ENCODE peak calls at places on chromosome 17, in six cellular contexts. X, R, S, B, K and Z are unnamed samples. For H3K27me3, the result is how much of the 10 kb centered on the place peaks cover.

GRCh38 chr17:5618511-5618910 is 34.2 kb upstream of the NLRP1 start:
- DNase-seq in X (no peak), R (peak), S (no peak), B (no peak), K (no peak), Z (no peak)

GRCh38 chr17:78019976-78020716 is 61.6 kb downstream of the TNRC6C start:
- DNase-seq in X (no peak), R (no peak), S (no peak), B (no peak), K (no peak), Z (no peak)

GRCh38 chr17:44995602-44996001 is 27.5 kb upstream of the C1QL1 start:
- DNase-seq in X (no peak), R (no peak), S (no peak), B (no peak), K (no peak), Z (no peak)

GRCh38 chr17:81342700-81343070 is 47.6 kb upstream of the SLC38A10 start:
- DNase-seq in X (no peak), R (no peak), S (no peak), B (peak), K (peak), Z (peak)

GRCh38 chr17:78748048-78748729 is 33.9 kb downstream of the CYTH1 start:
- DNase-seq in X (no peak), R (no peak), S (no peak), B (no peak), K (no peak), Z (no peak)

GRCh38 chr17:1120596-1121441 is 59.0 kb downstream of the ABR start:
- DNase-seq in X (no peak), R (no peak), S (no peak), B (peak), K (no peak), Z (no peak)

GRCh38 chr17:880871-881269 is 98.7 kb downstream of the NXN start:
- DNase-seq in X (no peak), R (no peak), S (no peak), B (no peak), K (no peak), Z (no peak)

GRCh38 chr17:50423553-50424159 is 2.4 kb upstream of the ACSF2 start:
- DNase-seq in X (peak), R (peak), S (peak), B (no peak), K (no peak), Z (peak)

GRCh38 chr17:28485049-28485448 is 11.6 kb downstream of the SLC13A2 start:
- DNase-seq in X (no peak), R (no peak), S (no peak), B (no peak), K (no peak), Z (no peak)

GRCh38 chr17:44775136-44775837 is 16.5 kb downstream of the ADAM11 start:
- DNase-seq in X (no peak), R (peak), S (peak), B (peak), K (peak), Z (peak)

GRCh38 chr17:10182785-10183184 is 15.6 kb downstream of the GAS7 start:
- DNase-seq in X (no peak), R (no peak), S (no peak), B (no peak), K (no peak), Z (no peak)

GRCh38 chr17:61492759-61493526 is 40.7 kb downstream of the TBX4 start:
- DNase-seq in X (no peak), R (no peak), S (no peak), B (no peak), K (no peak), Z (no peak)

GRCh38 chr17:27596106-27596505 is 34.9 kb upstream of the LGALS9 start:
- DNase-seq in X (no peak), R (no peak), S (no peak), B (no peak), K (no peak), Z (no peak)

GRCh38 chr17:55005520-55005919 is 37.0 kb downstream of the STXBP4 start:
- DNase-seq in X (no peak), R (peak), S (peak), B (peak), K (no peak), Z (peak)

GRCh38 chr17:49521521-49522185 is 26.6 kb downstream of the NGFR start:
- DNase-seq in X (no peak), R (no peak), S (no peak), B (no peak), K (peak), Z (no peak)

GRCh38 chr17:72122002-72122310 is 1.1 kb downstream of the SOX9 start:
- DNase-seq in X (no peak), R (no peak), S (no peak), B (no peak), K (no peak), Z (no peak)

GRCh38 chr17:27352481-27353460 is 58.9 kb downstream of the WSB1 start:
- DNase-seq in X (no peak), R (peak), S (no peak), B (peak), K (no peak), Z (no peak)

GRCh38 chr17:64778102-64778366 is 115.9 kb upstream of the SMURF2 start:
- DNase-seq in X (no peak), R (no peak), S (no peak), B (no peak), K (no peak), Z (no peak)

GRCh38 chr17:64778367-64779290 is 116.5 kb upstream of the SMURF2 start:
- DNase-seq in X (no peak), R (no peak), S (no peak), B (peak), K (peak), Z (peak)

GRCh38 chr17:64781013-64781392 is 118.9 kb upstream of the SMURF2 start:
- DNase-seq in X (peak), R (no peak), S (no peak), B (peak), K (peak), Z (peak)

GRCh38 chr17:64780096-64781012 is 118.2 kb upstream of the SMURF2 start:
- DNase-seq in X (peak), R (peak), S (peak), B (peak), K (peak), Z (peak)

DNA sequence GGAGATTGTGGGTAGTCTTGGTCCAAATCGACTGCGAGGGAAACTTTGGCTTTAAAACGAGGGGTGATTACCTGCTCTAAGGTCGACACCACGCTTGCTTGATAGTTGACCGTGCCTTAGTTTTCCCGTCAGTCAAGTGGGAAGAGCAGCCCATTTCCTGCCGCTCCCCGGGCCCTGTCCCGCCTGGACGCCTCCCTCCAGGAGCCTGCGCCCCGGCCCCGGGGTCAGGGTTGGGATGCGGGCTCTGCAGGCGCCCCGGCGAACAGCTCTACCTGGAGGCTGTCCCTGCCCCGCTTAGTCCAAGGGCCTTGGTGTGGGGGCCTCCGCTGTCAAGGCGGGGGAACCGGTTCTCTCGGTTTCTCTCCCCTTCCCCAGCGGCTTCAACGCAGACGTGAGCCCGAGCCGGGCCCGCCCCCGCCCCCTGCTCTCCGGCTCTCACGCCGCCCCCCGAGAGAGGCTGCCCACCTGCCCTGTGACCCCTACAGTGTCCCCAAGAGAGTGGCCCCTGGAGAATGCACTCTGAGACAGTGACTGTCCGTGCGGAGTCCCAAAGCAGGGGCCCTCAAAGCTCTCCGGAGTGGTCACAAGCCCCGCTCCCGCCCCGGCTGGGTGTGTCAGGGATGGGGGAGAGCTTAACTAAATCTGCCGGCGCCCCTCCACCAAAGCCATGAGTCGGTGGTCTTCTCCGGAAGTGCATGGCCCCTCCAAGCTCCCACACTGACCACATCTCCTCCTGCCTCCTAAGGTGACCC is 117.4 kb upstream of the SMURF2 start:
- DNase-seq in X (no peak), R (no peak), S (no peak), B (peak), K (peak), Z (peak)
- TF ChIP-seq EZH2 in X (no peak), R (no peak), S (no peak), B (peak), K (peak), Z (no peak)

GRCh38 chr17:80219013-80219776 is 938 bp downstream of the SGSH start:
- DNase-seq in X (peak), R (peak), S (peak), B (no peak), K (no peak), Z (peak)

GRCh38 chr17:80214878-80215210 is 5.3 kb downstream of the SGSH start:
- DNase-seq in X (no peak), R (no peak), S (no peak), B (no peak), K (no peak), Z (no peak)

GRCh38 chr17:80217703-80218362 is 2.3 kb downstream of the SGSH start:
- DNase-seq in X (no peak), R (no peak), S (no peak), B (no peak), K (no peak), Z (no peak)

GRCh38 chr17:80218391-80218790 is 1.7 kb downstream of the SGSH start:
- DNase-seq in X (no peak), R (no peak), S (no peak), B (no peak), K (no peak), Z (no peak)

GRCh38 chr17:80216473-80217456 is 3.4 kb downstream of the SGSH start:
- DNase-seq in X (no peak), R (no peak), S (no peak), B (no peak), K (no peak), Z (no peak)
- H2AFZ ChIP-seq in X (no peak), R (no peak), S (no peak), B (no peak), K (no peak), Z (no peak)

DNA sequence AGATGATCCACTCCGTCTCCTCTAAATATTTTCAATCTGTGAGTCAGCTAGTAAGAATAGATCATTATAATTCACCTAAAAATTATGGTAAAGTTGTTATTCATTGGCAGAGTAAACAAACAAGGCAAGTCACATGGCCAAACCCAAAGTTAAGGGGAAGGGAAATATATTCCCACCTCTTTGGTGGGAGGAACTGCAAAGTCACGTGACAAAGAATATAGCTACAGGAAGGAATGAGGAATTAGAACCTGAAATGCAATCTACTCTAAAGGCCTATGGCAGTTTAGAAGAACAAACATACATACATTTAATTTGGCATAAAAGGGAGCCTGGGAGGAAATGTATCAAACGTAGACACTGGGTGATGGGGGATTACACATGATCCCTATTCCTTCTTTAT is 48.9 kb downstream of the NOG start:
- DNase-seq in X (no peak), R (no peak), S (no peak), B (no peak), K (no peak), Z (no peak)
- H3K27me3 ChIP-seq in X (under half), R (under half), S (under half), B (under half), K (under half), Z (under half)

GRCh38 chr17:76072149-76072858 is at the start of gene SRP68:
- DNase-seq in X (peak), R (peak), S (peak), B (peak), K (peak), Z (peak)

GRCh38 chr17:76075364-76076099 is 951 bp downstream of the GALR2 start:
- DNase-seq in X (no peak), R (no peak), S (no peak), B (peak), K (peak), Z (peak)

GRCh38 chr17:76076100-76076764 is 1.7 kb downstream of the GALR2 start:
- DNase-seq in X (no peak), R (no peak), S (no peak), B (peak), K (peak), Z (peak)

GRCh38 chr17:76076765-76077581 is 2.0 kb upstream of the ZACN start:
- DNase-seq in X (no peak), R (no peak), S (no peak), B (peak), K (peak), Z (peak)

DNA sequence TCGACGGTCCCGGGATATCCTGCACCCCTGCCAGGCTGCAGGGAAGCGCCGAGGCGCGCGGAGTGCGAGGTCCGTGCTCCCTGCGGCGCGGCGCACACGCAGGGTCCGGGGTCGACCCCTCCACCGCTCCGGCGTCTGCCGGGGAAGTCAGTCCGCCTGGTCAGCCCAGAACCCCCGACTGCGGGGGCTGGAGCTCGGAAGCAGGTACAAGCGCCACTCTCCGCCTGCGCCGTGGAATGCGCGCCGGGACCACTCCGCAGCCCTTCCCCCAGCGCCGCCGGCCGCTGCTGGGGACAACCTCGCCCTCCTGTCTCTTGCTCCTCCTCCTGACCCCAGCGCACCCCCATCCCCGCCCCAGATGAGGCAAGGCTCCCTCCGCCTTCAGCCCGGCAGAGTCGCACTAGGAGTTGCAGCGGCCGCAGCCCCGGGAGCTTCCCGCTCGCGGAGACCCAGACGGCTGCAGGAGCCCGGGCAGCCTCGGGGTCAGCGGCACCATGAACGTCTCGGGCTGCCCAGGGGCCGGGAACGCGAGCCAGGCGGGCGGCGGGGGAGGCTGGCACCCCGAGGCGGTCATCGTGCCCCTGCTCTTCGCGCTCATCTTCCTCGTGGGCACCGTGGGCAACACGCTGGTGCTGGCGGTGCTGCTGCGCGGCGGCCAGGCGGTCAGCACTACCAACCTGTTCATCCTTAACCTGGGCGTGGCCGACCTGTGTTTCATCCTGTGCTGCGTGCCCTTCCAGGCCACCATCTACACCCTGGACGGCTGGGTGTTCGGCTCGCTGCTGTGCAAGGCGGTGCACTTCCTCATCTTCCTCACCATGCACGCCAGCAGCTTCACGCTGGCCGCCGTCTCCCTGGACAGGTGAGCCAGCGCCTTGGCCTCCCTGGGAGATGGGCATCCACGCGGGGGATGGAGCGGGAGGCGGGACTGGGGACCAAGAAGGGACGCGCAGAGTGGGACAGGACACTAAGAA is at the start of gene GALR2:
- DNase-seq in X (no peak), R (no peak), S (no peak), B (peak), K (peak), Z (peak)
- TF ChIP-seq EZH2 in X (no peak), R (peak), S (no peak), B (peak), K (peak), Z (peak)